ENCODE peak calls at places on chromosome 2, in five cellular contexts. C is IMR-90, H is mesendoderm, P is H1, M is mesenchymal stem cell. L is an unnamed sample.

GRCh38 chr2:15041429-15041837 is 408.9 kb downstream of the LRATD1 start:
- DNase-seq in M (no peak), H (no peak), P (no peak), C (peak; percentile 60), L (no peak)

GRCh38 chr2:109614715-109615636 is 812 bp downstream of the SOWAHC start:
- DNase-seq in C (no peak), P (no peak), H (peak; percentile 70), M (peak; percentile 50), L (peak; percentile 33)

GRCh38 chr2:118443596-118443995 is 355.3 kb downstream of the INSIG2 start:
- DNase-seq in H (peak; percentile 29), M (no peak), P (no peak), C (peak; percentile 17), L (no peak)

GRCh38 chr2:102294802-102295489 is 16.4 kb upstream of the IL1RL1 start:
- DNase-seq in C (peak; percentile 87), H (no peak), P (no peak), M (peak; percentile 78), L (no peak)

GRCh38 chr2:191629001-191629453 is 48.9 kb upstream of the NABP1 start:
- DNase-seq in C (no peak), M (no peak), H (no peak), P (no peak), L (no peak)

GRCh38 chr2:3738454-3738853 is 35.1 kb downstream of the DCDC2C start:
- DNase-seq in C (peak; percentile 54), H (peak; percentile 72), P (no peak), M (peak; percentile 1), L (no peak)

GRCh38 chr2:170461875-170462274 is 253.3 kb upstream of the SP5 start:
- DNase-seq in H (peak; percentile 49), P (no peak), M (no peak), C (no peak), L (no peak)

GRCh38 chr2:121828281-121828731 is 72.9 kb downstream of the TSN start:
- DNase-seq in P (no peak), H (no peak), M (no peak), C (no peak), L (no peak)

GRCh38 chr2:230067990-230068657 is 600 bp downstream of the SLC16A14 start:
- DNase-seq in H (peak; percentile 61), M (peak; percentile 72), C (peak; percentile 13), P (no peak), L (peak; percentile 52)

GRCh38 chr2:231583982-231584381 is 8.7 kb upstream of the TEX44 start:
- DNase-seq in P (peak; percentile 50), M (no peak), H (peak; percentile 53), C (no peak), L (no peak)

GRCh38 chr2:219042750-219043149 is 1.4 kb upstream of the CFAP65 start:
- DNase-seq in P (no peak), M (no peak), C (no peak), H (no peak), L (no peak)

GRCh38 chr2:28162538-28162937 is 230.1 kb upstream of the FOSL2 start:
- DNase-seq in M (no peak), H (no peak), C (no peak), P (no peak), L (no peak)

GRCh38 chr2:217834057-217834620 is 168.7 kb downstream of the TNS1 start:
- DNase-seq in M (no peak), P (no peak), H (no peak), C (no peak), L (no peak)

GRCh38 chr2:105795575-105795934 is 50.8 kb downstream of the NCK2 start:
- DNase-seq in H (peak; percentile 76), M (peak; percentile 42), P (no peak), C (no peak), L (no peak)

GRCh38 chr2:207432471-207432870 is 97.3 kb upstream of the CREB1 start:
- DNase-seq in C (peak; percentile 82), H (no peak), M (peak; percentile 60), P (no peak), L (no peak)

GRCh38 chr2:31729442-31730092 is 148.8 kb upstream of the SRD5A2 start:
- DNase-seq in M (peak; percentile 1), H (peak; percentile 85), P (no peak), C (peak; percentile 35), L (no peak)

GRCh38 chr2:37653805-37654378 is 17.6 kb downstream of the CDC42EP3 start:
- DNase-seq in M (no peak), P (no peak), H (no peak), C (no peak), L (no peak)

GRCh38 chr2:23346029-23346428 is 39.0 kb upstream of the KLHL29 start:
- DNase-seq in P (no peak), C (no peak), H (no peak), M (no peak), L (no peak)

GRCh38 chr2:129888896-129889295 is 90.6 kb upstream of the RAB6C start:
- DNase-seq in C (peak; percentile 16), P (no peak), H (peak; percentile 86), M (peak; percentile 4), L (no peak)

GRCh38 chr2:207182916-207183315 is 17.2 kb upstream of the KLF7 start:
- DNase-seq in P (no peak), C (peak; percentile 47), H (no peak), M (no peak), L (no peak)

GRCh38 chr2:85253890-85254289 is 73.9 kb downstream of the TGOLN2 start:
- DNase-seq in M (no peak), P (no peak), C (no peak), H (no peak), L (no peak)

GRCh38 chr2:26615336-26616031 is 25.7 kb downstream of the CIB4 start:
- DNase-seq in H (peak; percentile 60), P (peak; percentile 36), C (no peak), M (no peak), L (no peak)

GRCh38 chr2:8135051-8135675 is 546.7 kb upstream of the ID2 start:
- DNase-seq in P (no peak), C (no peak), M (no peak), H (no peak), L (no peak)

GRCh38 chr2:240839152-240840143 is 19.4 kb upstream of the KIF1A start:
- DNase-seq in P (no peak), M (no peak), C (peak; percentile 41), H (no peak), L (no peak)

GRCh38 chr2:1869987-1870386 is 125.7 kb upstream of the PXDN start:
- DNase-seq in P (no peak), M (no peak), H (no peak), C (no peak), L (no peak)

GRCh38 chr2:28643911-28644334 is 107.7 kb upstream of the PPP1CB start:
- DNase-seq in M (peak; percentile 46), C (peak; percentile 72), P (no peak), H (no peak), L (no peak)

GRCh38 chr2:166417669-166418068 is 41.9 kb upstream of the SCN9A start:
- DNase-seq in H (peak; percentile 45), M (peak; percentile 50), C (peak; percentile 65), P (no peak), L (no peak)

GRCh38 chr2:21395366-21395765 is 271.6 kb downstream of the TDRD15 start:
- DNase-seq in C (no peak), H (peak; percentile 52), M (no peak), P (no peak), L (no peak)

GRCh38 chr2:158128168-158128973 is 26.7 kb downstream of the UPP2 start:
- DNase-seq in C (no peak), H (no peak), P (no peak), M (no peak), L (no peak)

GRCh38 chr2:98647636-98648035 is 39.2 kb downstream of the UNC50 start:
- DNase-seq in C (peak; percentile 3), P (no peak), H (peak; percentile 25), M (no peak), L (no peak)
- H2BK15ac ChIP-seq in C (no peak overlapping the region), P (no peak overlapping the region), H (no peak overlapping the region), M (no peak overlapping the region), L (no peak overlapping the region)

GRCh38 chr2:176131617-176132396 is 2.3 kb downstream of the HOXD8 start:
- DNase-seq in P (no peak), C (no peak), M (no peak), H (no peak), L (no peak)

GRCh38 chr2:176130917-176131616 is 1.6 kb downstream of the HOXD8 start:
- DNase-seq in H (no peak), M (no peak), P (no peak), C (no peak), L (no peak)

GRCh38 chr2:176129825-176130152 is 284 bp downstream of the HOXD8 start:
- DNase-seq in M (no peak), H (no peak), P (no peak), C (no peak), L (no peak)

GRCh38 chr2:176129013-176129796 is at the start of gene HOXD8:
- DNase-seq in C (peak; percentile 9), M (peak; percentile 57), H (peak; percentile 73), P (no peak), L (no peak)

DNA sequence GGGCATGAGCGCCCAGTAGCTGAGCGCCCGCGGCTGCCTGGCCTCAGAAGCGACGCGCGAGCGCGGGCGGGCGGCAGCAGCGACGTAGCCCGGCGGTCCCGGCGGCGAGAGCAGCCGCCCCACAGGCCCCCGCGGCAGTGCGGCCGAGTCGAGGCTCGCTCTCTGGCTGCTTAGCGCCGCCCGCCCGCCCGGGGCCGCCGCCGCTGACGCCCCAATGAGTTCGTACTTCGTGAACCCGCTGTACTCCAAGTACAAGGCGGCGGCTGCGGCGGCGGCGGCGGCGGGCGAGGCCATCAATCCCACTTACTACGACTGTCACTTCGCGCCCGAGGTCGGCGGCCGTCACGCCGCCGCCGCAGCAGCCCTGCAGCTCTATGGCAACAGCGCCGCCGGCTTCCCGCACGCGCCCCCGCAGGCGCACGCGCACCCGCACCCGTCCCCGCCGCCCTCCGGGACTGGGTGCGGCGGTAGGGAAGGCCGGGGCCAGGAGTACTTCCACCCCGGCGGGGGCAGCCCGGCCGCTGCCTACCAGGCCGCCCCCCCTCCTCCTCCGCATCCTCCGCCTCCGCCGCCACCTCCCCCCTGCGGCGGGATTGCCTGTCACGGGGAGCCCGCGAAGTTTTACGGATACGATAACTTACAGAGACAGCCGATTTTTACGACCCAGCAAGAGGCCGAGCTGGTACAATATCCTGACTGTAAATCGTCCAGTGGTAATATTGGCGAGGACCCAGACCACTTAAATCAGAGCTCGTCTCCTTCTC is 830 bp downstream of the HOXD8 start:
- DNase-seq in M (peak; percentile 34), C (no peak), P (no peak), H (no peak), L (no peak)
- H3K4me3 ChIP-seq in M (peak overlapping the region; percentile 82), C (peak overlapping the region; percentile 7), P (no peak overlapping the region), H (no peak overlapping the region), L (peak overlapping the region; percentile 68)

GRCh38 chr2:124120246-124120645 is 95.2 kb downstream of the CNTNAP5 start:
- DNase-seq in H (no peak), M (no peak), P (no peak), C (no peak), L (no peak)
- H2BK15ac ChIP-seq in H (no peak overlapping the region), M (no peak overlapping the region), P (no peak overlapping the region), C (no peak overlapping the region), L (no peak overlapping the region)

GRCh38 chr2:182302972-182303371 is 123.9 kb downstream of the PDE1A start:
- DNase-seq in H (no peak), M (no peak), P (no peak), C (no peak), L (no peak)

GRCh38 chr2:182298456-182298855 is 128.4 kb downstream of the PDE1A start:
- DNase-seq in M (no peak), P (no peak), H (no peak), C (no peak), L (no peak)

GRCh38 chr2:182302174-182302573 is 124.7 kb downstream of the PDE1A start:
- DNase-seq in H (no peak), C (peak; percentile 90), P (no peak), M (peak; percentile 46), L (no peak)

GRCh38 chr2:182301093-182301492 is 125.7 kb downstream of the PDE1A start:
- DNase-seq in P (no peak), H (no peak), C (no peak), M (no peak), L (no peak)

GRCh38 chr2:182300603-182301002 is 126.2 kb downstream of the PDE1A start:
- DNase-seq in P (no peak), C (no peak), H (no peak), M (no peak), L (no peak)
- H3K4me3 ChIP-seq in P (no peak overlapping the region), C (no peak overlapping the region), H (no peak overlapping the region), M (no peak overlapping the region), L (no peak overlapping the region)